ENCODE peak calls at places on chromosomes 1 and 21, in four cellular contexts. One of them, this sample, is unnamed.

GRCh38 chr1:240888039-240888786 is 276.3 kb upstream of the GREM2 start:
- DNase-seq in neuronal stem cell: peak; percentile 59
- DNase-seq in fibroblast of lung: peak; percentile 3
- DNase-seq in mesenchymal stem cell: no peak
- DNase-seq in this sample: peak; percentile 36

GRCh38 chr21:27759091-27759659 is 792.3 kb upstream of the ADAMTS5 start:
- DNase-seq in mesenchymal stem cell: peak; percentile 5
- DNase-seq in fibroblast of lung: no peak
- DNase-seq in neuronal stem cell: no peak
- DNase-seq in this sample: no peak

GRCh38 chr1:15083578-15083977 is 70.0 kb upstream of the TMEM51 start:
- DNase-seq in mesenchymal stem cell: no peak
- DNase-seq in neuronal stem cell: no peak
- DNase-seq in fibroblast of lung: no peak
- DNase-seq in this sample: no peak

GRCh38 chr1:209490013-209490412 is 93.5 kb upstream of the CAMK1G start:
- DNase-seq in neuronal stem cell: no peak
- DNase-seq in mesenchymal stem cell: peak; percentile 8
- DNase-seq in fibroblast of lung: peak; percentile 19
- DNase-seq in this sample: no peak

GRCh38 chr21:40511976-40512375 is 335.0 kb downstream of the DSCAM start:
- DNase-seq in mesenchymal stem cell: no peak
- DNase-seq in fibroblast of lung: peak; percentile 50
- DNase-seq in neuronal stem cell: no peak
- DNase-seq in this sample: no peak

GRCh38 chr1:11535761-11536572 is 57.0 kb downstream of the DISP3 start:
- DNase-seq in mesenchymal stem cell: no peak
- DNase-seq in fibroblast of lung: no peak
- DNase-seq in neuronal stem cell: no peak
- DNase-seq in this sample: no peak

GRCh38 chr1:219121634-219122033 is 52.0 kb upstream of the LYPLAL1 start:
- DNase-seq in mesenchymal stem cell: no peak
- DNase-seq in fibroblast of lung: no peak
- DNase-seq in neuronal stem cell: no peak
- DNase-seq in this sample: no peak

GRCh38 chr1:47805826-47806450 is 191.2 kb downstream of the TRABD2B start:
- DNase-seq in fibroblast of lung: no peak
- DNase-seq in neuronal stem cell: no peak
- DNase-seq in mesenchymal stem cell: no peak
- DNase-seq in this sample: no peak

DNA sequence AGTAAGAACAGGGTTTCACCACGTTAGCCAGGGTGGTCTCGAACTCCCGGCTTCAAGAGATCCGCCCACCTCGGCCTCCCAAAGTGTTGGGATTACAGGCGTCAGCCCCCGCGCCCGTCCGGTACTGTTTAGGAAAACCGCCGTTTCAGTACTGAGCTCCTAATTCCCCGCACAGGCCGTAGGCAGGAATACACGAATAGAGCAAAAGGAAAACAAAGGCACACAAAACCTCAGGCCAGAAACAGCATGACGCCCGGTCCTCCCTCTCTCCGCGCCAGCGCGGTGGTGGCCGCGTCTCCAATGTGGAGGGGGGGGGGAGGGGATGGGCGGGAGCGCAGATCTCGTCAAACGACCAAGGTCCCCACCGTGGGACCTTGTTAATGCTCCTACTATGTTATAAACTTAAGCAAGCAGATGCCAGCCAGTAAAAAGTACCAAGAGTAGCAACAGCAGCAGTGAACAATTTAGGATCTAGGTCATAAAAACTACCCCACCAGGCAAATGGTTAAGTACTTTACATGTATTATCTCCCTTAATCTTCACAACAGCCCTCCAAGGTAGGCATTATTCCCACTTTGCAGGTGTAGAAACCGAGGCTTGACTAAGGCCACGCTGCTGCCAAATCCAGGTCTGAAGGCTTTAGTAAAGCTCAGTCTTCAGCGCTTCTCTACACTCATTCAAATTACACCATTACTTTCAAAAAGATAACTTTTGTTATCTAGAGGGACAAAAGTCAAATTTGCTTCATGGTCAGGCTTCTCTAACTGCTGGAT is 722 bp upstream of the ADAR start:
- DNase-seq in neuronal stem cell: peak; percentile 75
- DNase-seq in mesenchymal stem cell: peak; percentile 81
- DNase-seq in fibroblast of lung: peak; percentile 64
- DNase-seq in this sample: peak; percentile 68
- H2AFZ ChIP-seq in neuronal stem cell: peak overlapping the region; percentile 85
- H2AFZ ChIP-seq in mesenchymal stem cell: no peak overlapping the region
- H2AFZ ChIP-seq in fibroblast of lung: no peak overlapping the region
- H2AFZ ChIP-seq in this sample: peak overlapping the region; percentile 58

GRCh38 chr21:17231771-17232170 is 281.1 kb upstream of the CXADR start:
- DNase-seq in fibroblast of lung: no peak
- DNase-seq in mesenchymal stem cell: no peak
- DNase-seq in neuronal stem cell: no peak
- DNase-seq in this sample: no peak
- H2AFZ ChIP-seq in fibroblast of lung: no peak overlapping the region
- H2AFZ ChIP-seq in mesenchymal stem cell: no peak overlapping the region
- H2AFZ ChIP-seq in neuronal stem cell: no peak overlapping the region
- H2AFZ ChIP-seq in this sample: no peak overlapping the region

DNA sequence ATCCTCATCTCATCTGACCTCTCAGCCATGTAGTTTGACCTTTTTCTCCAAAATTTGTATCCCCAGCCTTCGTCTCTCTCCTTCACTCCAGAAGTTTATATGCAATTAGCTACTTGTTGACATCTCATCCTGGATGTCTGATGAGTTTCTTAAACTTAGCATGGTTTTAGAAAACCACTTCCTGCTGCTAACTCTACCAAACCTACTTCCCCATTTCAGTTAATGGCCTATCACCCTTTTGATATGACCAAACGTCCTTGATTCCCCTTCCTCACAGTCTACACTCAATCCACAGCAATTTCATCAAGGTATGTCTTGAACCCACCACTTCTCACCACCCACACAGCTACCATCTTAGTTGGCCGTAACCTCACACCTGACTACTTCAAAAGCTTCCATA is 121.9 kb downstream of the LRRC40 start:
- DNase-seq in mesenchymal stem cell: no peak
- DNase-seq in neuronal stem cell: no peak
- DNase-seq in fibroblast of lung: no peak
- DNase-seq in this sample: no peak
- H2AFZ ChIP-seq in mesenchymal stem cell: no peak overlapping the region
- H2AFZ ChIP-seq in neuronal stem cell: no peak overlapping the region
- H2AFZ ChIP-seq in fibroblast of lung: no peak overlapping the region
- H2AFZ ChIP-seq in this sample: no peak overlapping the region

GRCh38 chr1:230230948-230231738 is 164.1 kb downstream of the GALNT2 start:
- DNase-seq in fibroblast of lung: no peak
- DNase-seq in neuronal stem cell: no peak
- DNase-seq in mesenchymal stem cell: no peak
- DNase-seq in this sample: no peak
- H2AFZ ChIP-seq in fibroblast of lung: no peak overlapping the region
- H2AFZ ChIP-seq in neuronal stem cell: no peak overlapping the region
- H2AFZ ChIP-seq in mesenchymal stem cell: no peak overlapping the region
- H2AFZ ChIP-seq in this sample: no peak overlapping the region

GRCh38 chr1:180580237-180580636 is 21.5 kb downstream of the OVAAL start:
- DNase-seq in neuronal stem cell: no peak
- DNase-seq in fibroblast of lung: peak; percentile 44
- DNase-seq in mesenchymal stem cell: peak; percentile 25
- DNase-seq in this sample: peak; percentile 21
- H2AFZ ChIP-seq in neuronal stem cell: peak overlapping the region; percentile 53
- H2AFZ ChIP-seq in fibroblast of lung: no peak overlapping the region
- H2AFZ ChIP-seq in mesenchymal stem cell: no peak overlapping the region
- H2AFZ ChIP-seq in this sample: no peak overlapping the region

DNA sequence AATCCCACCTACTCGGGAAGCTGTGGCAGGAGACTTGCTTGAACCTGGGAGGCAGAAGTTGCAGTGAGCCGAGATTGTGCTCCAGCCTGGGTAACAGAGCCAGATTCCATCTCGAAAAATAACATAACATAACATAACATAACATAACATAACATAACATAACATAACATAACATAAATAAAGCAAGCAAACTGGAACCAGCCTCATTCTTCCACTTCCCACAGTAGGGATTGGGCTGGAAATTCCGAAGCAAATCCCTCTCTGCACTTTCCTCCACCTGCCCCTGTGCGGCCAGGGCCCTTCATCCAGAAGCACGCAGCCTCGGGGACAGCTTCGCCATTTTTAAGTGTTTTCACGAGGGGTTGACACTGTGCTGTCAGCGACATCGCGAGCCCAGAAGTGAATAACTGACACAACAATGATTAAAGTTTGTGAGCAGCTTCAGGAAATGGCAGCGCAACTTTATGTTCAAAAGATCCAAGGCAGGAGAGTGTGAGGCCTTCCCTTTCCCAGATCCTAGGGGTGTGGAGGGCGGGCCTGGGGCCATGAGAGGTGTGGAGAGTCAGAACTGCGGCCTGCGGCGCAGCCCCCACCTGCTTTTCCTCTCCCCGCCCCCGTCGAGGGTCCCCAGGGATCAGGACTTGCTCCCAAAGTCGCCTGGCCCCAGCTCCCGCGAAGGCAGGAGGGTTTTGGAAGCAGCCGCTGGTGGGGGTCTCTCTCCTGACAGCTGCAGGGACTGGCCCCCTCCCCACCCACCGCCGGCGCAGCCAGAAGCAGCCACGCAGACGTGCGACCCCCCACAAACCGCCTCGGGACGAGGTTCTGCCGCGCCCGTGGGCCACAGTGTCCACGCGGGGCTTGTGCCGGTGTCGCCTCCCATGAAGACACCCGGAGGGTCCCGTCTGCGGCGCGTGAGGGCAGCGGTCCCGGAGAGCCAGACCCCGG is 656 bp upstream of the GABRD start:
- DNase-seq in mesenchymal stem cell: no peak
- DNase-seq in neuronal stem cell: no peak
- DNase-seq in fibroblast of lung: no peak
- DNase-seq in this sample: no peak
- H2AFZ ChIP-seq in mesenchymal stem cell: no peak overlapping the region
- H2AFZ ChIP-seq in neuronal stem cell: peak overlapping the region; percentile 11
- H2AFZ ChIP-seq in fibroblast of lung: no peak overlapping the region
- H2AFZ ChIP-seq in this sample: no peak overlapping the region